ENCODE peak calls at places on chromosomes 3 and 15, in eight cellular contexts. U, O, I, L, X, M, W and P are unnamed samples.

GRCh38 chr15:74489518-74490338 is 28.8 kb upstream of the UBL7 start:
- DNase-seq in O (peak; percentile 29), W (peak; percentile 49), I (peak; percentile 82), X (peak; percentile 54), M (peak; percentile 21), L (no peak), U (peak; percentile 60), P (peak; percentile 67)

GRCh38 chr3:114408763-114409162 is 114.9 kb downstream of the TIGIT start:
- DNase-seq in L (no peak), O (no peak), X (no peak), U (no peak), W (no peak), I (peak; percentile 52), M (no peak), P (no peak)

GRCh38 chr3:98390366-98390765 is at the start of gene OR5K3:
- DNase-seq in L (no peak), I (no peak), O (no peak), X (no peak), W (no peak), U (no peak), M (no peak), P (no peak)

GRCh38 chr15:82183121-82184031 is 79.2 kb downstream of the EFL1 start:
- DNase-seq in M (peak; percentile 74), W (no peak), O (no peak), L (no peak), X (no peak), U (no peak), I (no peak), P (no peak)

GRCh38 chr3:8561365-8561764 is 59.7 kb downstream of the LMCD1 start:
- DNase-seq in L (no peak), O (peak; percentile 60), U (no peak), W (peak; percentile 32), M (no peak), X (no peak), I (no peak), P (no peak)

GRCh38 chr3:137761563-137762503 is 2.3 kb upstream of the SOX14 start:
- DNase-seq in O (no peak), L (no peak), M (no peak), I (peak; percentile 52), X (no peak), U (no peak), W (no peak), P (no peak)

GRCh38 chr15:60660290-60661051 is 181.5 kb upstream of the ICE2 start:
- DNase-seq in X (no peak), W (peak; percentile 74), U (peak; percentile 33), M (peak; percentile 24), O (no peak), I (no peak), L (peak; percentile 50), P (peak; percentile 79)

GRCh38 chr15:28876131-28876844 is 9.5 kb upstream of the APBA2 start:
- DNase-seq in L (no peak), W (no peak), I (peak; percentile 96), U (no peak), X (no peak), M (no peak), O (no peak), P (no peak)

GRCh38 chr3:59775106-59775505 is 725.3 kb upstream of the CFAP20DC start:
- DNase-seq in O (no peak), I (peak; percentile 35), L (no peak), M (no peak), W (no peak), X (no peak), U (no peak), P (no peak)

GRCh38 chr15:53171571-53171970 is 381.4 kb upstream of the ONECUT1 start:
- DNase-seq in O (no peak), X (no peak), U (no peak), M (no peak), I (no peak), W (no peak), L (no peak), P (no peak)

GRCh38 chr15:70856884-70857546 is 3.1 kb upstream of the LARP6 start:
- DNase-seq in O (peak; percentile 51), M (peak; percentile 96), I (no peak), W (peak; percentile 71), L (peak; percentile 74), X (peak; percentile 99), U (peak; percentile 74), P (peak; percentile 82)

GRCh38 chr3:42979044-42979962 is at the start of gene GASK1A:
- DNase-seq in O (peak; percentile 52), W (peak; percentile 43), X (no peak), L (no peak), M (no peak), I (peak; percentile 74), U (peak; percentile 58), P (peak; percentile 16)

GRCh38 chr3:179563298-179563934 is 690 bp downstream of the ACTL6A start:
- DNase-seq in L (peak; percentile 49), O (peak; percentile 53), M (peak; percentile 80), U (peak; percentile 88), X (peak; percentile 8), I (peak; percentile 87), W (peak; percentile 75), P (peak; percentile 77)

GRCh38 chr3:159923961-159924360 is 64.7 kb upstream of the IL12A start:
- DNase-seq in W (no peak), U (no peak), I (no peak), L (no peak), O (no peak), X (no peak), M (no peak), P (no peak)

GRCh38 chr15:22942877-22943276 is 37.3 kb downstream of the CYFIP1 start:
- DNase-seq in M (no peak), I (no peak), W (no peak), L (no peak), O (no peak), X (no peak), U (no peak), P (no peak)

DNA sequence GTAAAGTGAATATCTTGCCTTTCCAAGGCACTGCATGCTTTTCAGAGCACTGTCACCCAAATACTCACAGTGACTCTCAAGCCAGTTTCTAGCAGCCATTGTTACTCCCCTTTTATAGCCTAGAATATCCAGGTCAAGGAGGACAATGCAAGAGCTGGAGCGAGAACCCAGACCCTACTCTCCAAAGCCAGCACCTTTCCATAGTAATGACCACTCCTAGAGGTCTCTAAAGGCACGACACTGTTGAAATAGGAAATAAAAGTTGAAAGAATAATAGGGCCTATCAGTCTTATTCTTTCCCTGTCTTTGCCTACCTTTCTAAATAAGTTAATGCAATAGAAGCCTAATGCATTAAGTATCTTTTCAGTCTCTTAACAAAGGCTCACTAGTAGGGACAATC is 33.6 kb upstream of the DUT start:
- DNase-seq in M (no peak), W (no peak), O (no peak), I (no peak), U (no peak), X (no peak), L (no peak), P (no peak)
- TF ChIP-seq CTCF in M (no peak), W (no peak), O (no peak), I (no peak), U (no peak), X (no peak), L (no peak), P (no peak)

GRCh38 chr15:31214158-31214863 is 112.3 kb upstream of the KLF13 start:
- DNase-seq in W (no peak), M (no peak), O (no peak), L (no peak), I (no peak), U (no peak), X (no peak), P (no peak)
- H3K27ac ChIP-seq in W (peak overlapping the region; percentile 90), M (no peak overlapping the region), O (peak overlapping the region; percentile 95), L (no peak overlapping the region), I (no peak overlapping the region), U (no peak overlapping the region), X (peak overlapping the region; percentile 49), P (peak overlapping the region; percentile 100)

DNA sequence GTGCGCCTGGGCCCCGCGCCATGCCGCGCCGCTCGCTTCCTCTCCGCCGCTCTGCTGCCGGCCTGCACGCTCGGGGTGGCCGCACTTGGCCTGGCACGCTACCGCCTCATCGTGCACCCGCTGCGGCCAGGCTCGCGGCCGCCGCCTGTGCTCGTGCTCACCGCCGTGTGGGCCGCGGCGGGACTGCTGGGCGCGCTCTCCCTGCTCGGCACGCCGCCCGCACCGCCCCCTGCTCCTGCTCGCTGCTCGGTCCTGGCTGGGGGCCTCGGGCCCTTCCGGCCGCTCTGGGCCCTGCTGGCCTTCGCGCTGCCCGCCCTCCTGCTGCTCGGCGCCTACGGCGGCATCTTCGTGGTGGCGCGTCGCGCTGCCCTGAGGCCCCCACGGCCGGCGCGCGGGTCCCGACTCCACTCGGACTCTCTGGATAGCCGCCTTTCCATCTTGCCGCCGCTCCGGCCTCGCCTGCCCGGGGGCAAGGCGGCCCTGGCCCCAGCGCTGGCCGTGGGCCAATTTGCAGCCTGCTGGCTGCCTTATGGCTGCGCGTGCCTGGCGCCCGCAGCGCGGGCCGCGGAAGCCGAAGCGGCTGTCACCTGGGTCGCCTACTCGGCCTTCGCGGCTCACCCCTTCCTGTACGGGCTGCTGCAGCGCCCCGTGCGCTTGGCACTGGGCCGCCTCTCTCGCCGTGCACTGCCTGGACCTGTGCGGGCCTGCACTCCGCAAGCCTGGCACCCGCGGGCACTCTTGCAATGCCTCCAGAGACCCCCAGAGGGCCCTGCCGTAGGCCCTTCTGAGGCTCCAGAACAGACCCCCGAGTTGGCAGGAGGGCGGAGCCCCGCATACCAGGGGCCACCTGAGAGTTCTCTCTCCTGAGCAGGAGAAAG is 951 bp downstream of the GPR62 start:
- DNase-seq in X (no peak), M (no peak), O (peak; percentile 70), I (peak; percentile 84), L (no peak), W (peak; percentile 66), U (peak; percentile 77), P (peak; percentile 43)
- TF ChIP-seq CTCF in X (no peak), M (peak; percentile 71), O (peak; percentile 53), I (peak; percentile 67), L (peak; percentile 73), W (peak; percentile 42), U (peak; percentile 17), P (peak; percentile 78)

GRCh38 chr15:65887565-65887964 is 18.3 kb downstream of the RAB11A start:
- DNase-seq in X (no peak), U (no peak), I (no peak), O (no peak), W (no peak), M (no peak), L (no peak), P (no peak)
- H3K27ac ChIP-seq in X (no peak overlapping the region), U (no peak overlapping the region), I (no peak overlapping the region), O (no peak overlapping the region), W (no peak overlapping the region), M (no peak overlapping the region), L (no peak overlapping the region), P (no peak overlapping the region)

GRCh38 chr3:33064929-33065328 is 32.0 kb downstream of the GLB1 start:
- DNase-seq in L (no peak), W (no peak), X (no peak), I (no peak), M (no peak), O (no peak), U (no peak), P (no peak)
- TF ChIP-seq CTCF in L (peak; percentile 46), W (no peak), X (peak; percentile 32), I (no peak), M (no peak), O (no peak), U (no peak), P (no peak)

DNA sequence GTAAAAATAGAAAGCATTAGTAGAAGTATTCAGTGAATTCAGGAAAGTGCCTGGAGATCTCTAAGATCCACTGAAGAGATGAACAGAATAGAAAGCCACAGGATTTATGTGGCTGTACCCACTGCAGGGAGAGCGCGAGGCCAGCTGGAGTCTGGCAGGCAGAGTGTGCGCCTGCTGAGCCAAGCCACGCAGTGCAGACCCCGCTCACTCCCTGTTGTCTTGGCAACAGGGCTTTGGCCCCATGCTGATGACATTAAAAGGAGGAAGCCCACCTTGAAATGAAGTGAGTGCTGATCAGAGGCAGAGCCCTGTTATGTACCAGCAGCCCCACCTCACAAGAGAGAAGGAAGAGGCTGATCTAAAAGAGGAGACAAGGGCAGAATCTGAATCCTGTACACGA is 36.7 kb downstream of the PXYLP1 start:
- DNase-seq in U (no peak), O (no peak), L (no peak), M (no peak), X (no peak), W (no peak), I (peak; percentile 28), P (no peak)
- H3K27ac ChIP-seq in U (no peak overlapping the region), O (no peak overlapping the region), L (no peak overlapping the region), M (no peak overlapping the region), X (no peak overlapping the region), W (no peak overlapping the region), I (no peak overlapping the region), P (no peak overlapping the region)